ENCODE peak calls at places on chromosomes 6 and 20, in eight cellular contexts. X is psoas muscle, N is esophagus muscularis mucosa, F is progenitor cell of endocrine pancreas, C is transverse colon, Y is brain microvascular endothelial cell, M is fibroblast of mammary gland, T is hepatic stellate cell. G is an unnamed sample.

GRCh38 chr20:48283470-48284110 is 498.3 kb upstream of the SULF2 start:
- DNase-seq in T (peak; percentile 85), X (peak; percentile 43), Y (peak; percentile 97), F (no peak), M (peak; percentile 77), C (peak; percentile 25), N (no peak), G (no peak)

GRCh38 chr6:113120577-113121285 is 736.4 kb upstream of the MARCKS start:
- DNase-seq in Y (peak; percentile 99), C (no peak), N (no peak), X (no peak), F (no peak), T (peak; percentile 11), M (peak; percentile 88), G (peak; percentile 78)

GRCh38 chr20:4932061-4932460 is 69.2 kb downstream of the SLC23A2 start:
- DNase-seq in N (no peak), M (no peak), T (no peak), X (no peak), Y (no peak), C (no peak), F (no peak), G (no peak)

GRCh38 chr6:149409617-149410016 is 9.6 kb downstream of the SUMO4 start:
- DNase-seq in Y (no peak), F (no peak), C (no peak), T (no peak), N (no peak), X (no peak), M (no peak), G (no peak)

GRCh38 chr6:43933111-43933885 is 163.3 kb downstream of the VEGFA start:
- DNase-seq in Y (no peak), N (no peak), C (no peak), M (no peak), F (no peak), X (no peak), T (peak; percentile 82), G (no peak)

GRCh38 chr20:62675156-62675871 is 33.0 kb downstream of the SLCO4A1 start:
- DNase-seq in M (peak; percentile 15), F (no peak), X (no peak), T (peak; percentile 64), Y (no peak), N (no peak), C (no peak), G (no peak)

GRCh38 chr6:169158182-169158573 is 95.5 kb downstream of the THBS2 start:
- DNase-seq in N (peak; percentile 92), T (peak; percentile 60), X (peak; percentile 64), F (no peak), Y (peak; percentile 47), M (peak; percentile 72), C (no peak), G (no peak)

GRCh38 chr6:16043171-16044142 is 85.4 kb upstream of the MYLIP start:
- DNase-seq in Y (no peak), X (no peak), T (no peak), M (peak; percentile 19), F (no peak), C (no peak), N (no peak), G (no peak)

GRCh38 chr6:6466967-6467761 is 121.4 kb upstream of the LY86 start:
- DNase-seq in C (no peak), X (no peak), Y (no peak), T (no peak), F (no peak), M (peak; percentile 20), N (no peak), G (peak; percentile 33)

GRCh38 chr6:38658768-38659167 is 19.0 kb upstream of the BTBD9 start:
- DNase-seq in C (no peak), M (no peak), Y (no peak), N (no peak), F (no peak), T (no peak), X (no peak), G (no peak)

GRCh38 chr20:39075731-39076130 is 113.6 kb downstream of the DHX35 start:
- DNase-seq in F (no peak), X (no peak), Y (no peak), T (no peak), M (no peak), N (no peak), C (no peak), G (no peak)

GRCh38 chr6:52726193-52726542 is 37.1 kb downstream of the GSTA2 start:
- DNase-seq in M (no peak), F (no peak), T (no peak), X (no peak), Y (no peak), C (no peak), N (no peak), G (no peak)

GRCh38 chr6:96994660-96995059 is 70.1 kb downstream of the KLHL32 start:
- DNase-seq in C (no peak), T (no peak), M (no peak), N (no peak), Y (no peak), F (no peak), X (no peak), G (no peak)

GRCh38 chr6:66226099-66226498 is 519.1 kb upstream of the EYS start:
- DNase-seq in M (peak; percentile 8), Y (no peak), X (no peak), C (no peak), F (no peak), T (no peak), N (no peak), G (no peak)

GRCh38 chr6:118580585-118581419 is 32.7 kb downstream of the PLN start:
- DNase-seq in Y (peak; percentile 68), N (no peak), C (no peak), T (peak; percentile 37), F (peak; percentile 17), M (peak; percentile 91), X (peak; percentile 64), G (peak; percentile 89)

GRCh38 chr6:88119769-88120168 is 46.4 kb downstream of the CNR1 start:
- DNase-seq in N (no peak), T (no peak), M (peak; percentile 17), C (no peak), Y (no peak), X (no peak), F (no peak), G (peak; percentile 54)

GRCh38 chr6:108627692-108628565 is 67.2 kb downstream of the FOXO3 start:
- DNase-seq in X (no peak), N (no peak), C (no peak), M (peak; percentile 88), Y (peak; percentile 31), T (no peak), F (no peak), G (no peak)

GRCh38 chr6:139473239-139473701 is 98.8 kb upstream of the CITED2 start:
- DNase-seq in Y (no peak), C (no peak), M (peak; percentile 20), F (no peak), N (no peak), T (no peak), X (peak; percentile 17), G (peak; percentile 73)

GRCh38 chr6:163962627-163963117 is 548.2 kb downstream of the QKI start:
- DNase-seq in N (peak; percentile 60), C (no peak), F (no peak), X (peak; percentile 59), T (no peak), Y (no peak), M (no peak), G (no peak)

GRCh38 chr20:53834044-53834442 is 236.4 kb downstream of the BCAS1 start:
- DNase-seq in F (no peak), M (no peak), C (no peak), X (no peak), T (no peak), N (no peak), Y (no peak), G (no peak)

GRCh38 chr20:35144694-35145093 is 2.4 kb downstream of the EDEM2 start:
- DNase-seq in T (no peak), M (no peak), Y (no peak), C (no peak), X (no peak), F (no peak), N (no peak), G (no peak)

GRCh38 chr20:38896009-38896594 is 30.1 kb upstream of the FAM83D start:
- DNase-seq in C (no peak), T (no peak), F (no peak), Y (no peak), M (no peak), N (no peak), X (no peak), G (no peak)

GRCh38 chr20:49394757-49395156 is 87.7 kb downstream of the KCNB1 start:
- DNase-seq in X (no peak), T (no peak), F (no peak), Y (no peak), N (no peak), C (no peak), M (no peak), G (no peak)

GRCh38 chr6:13457577-13457976 is 29.8 kb downstream of the GFOD1 start:
- DNase-seq in M (peak; percentile 80), F (no peak), N (no peak), T (no peak), Y (no peak), C (no peak), X (peak; percentile 49), G (no peak)

GRCh38 chr6:109878291-109878690 is 99.8 kb upstream of the GPR6 start:
- DNase-seq in Y (no peak), T (no peak), N (no peak), X (no peak), F (no peak), M (no peak), C (no peak), G (no peak)

G was measured in mesendoderm.